ENCODE peak calls at places on chromosome 20, in five cellular contexts. S, A, M, Z and I are unnamed samples.

GRCh38 chr20:16556299-16556698 is 16.9 kb downstream of the KIF16B start:
- DNase-seq in S (no peak), A (no peak), M (no peak), Z (no peak), I (no peak)

GRCh38 chr20:51831891-51832675 is 29.8 kb upstream of the SALL4 start:
- DNase-seq in S (no peak), A (no peak), M (no peak), Z (no peak), I (no peak)

GRCh38 chr20:1894471-1894950 is 696 bp upstream of the SIRPA start:
- DNase-seq in S (peak; percentile 72), A (no peak), M (peak; percentile 81), Z (peak; percentile 54), I (peak; percentile 54)

GRCh38 chr20:54063998-54064676 is 6.3 kb downstream of the BCAS1 start:
- DNase-seq in S (no peak), A (no peak), M (no peak), Z (no peak), I (no peak)

GRCh38 chr20:50281831-50282591 is 91.4 kb downstream of the CEBPB start:
- DNase-seq in S (no peak), A (no peak), M (no peak), Z (no peak), I (no peak)

GRCh38 chr20:17504898-17505663 is 26.1 kb downstream of the BFSP1 start:
- DNase-seq in S (peak; percentile 65), A (peak; percentile 37), M (no peak), Z (peak; percentile 54), I (peak; percentile 73)

GRCh38 chr20:3354247-3354646 is 53.2 kb downstream of the DNAAF9 start:
- DNase-seq in S (no peak), A (no peak), M (no peak), Z (no peak), I (no peak)

GRCh38 chr20:32204485-32205115 is 2.9 kb downstream of the PLAGL2 start:
- DNase-seq in S (no peak), A (no peak), M (no peak), Z (no peak), I (no peak)

GRCh38 chr20:35690265-35690664 is 8.9 kb downstream of the NFS1 start:
- DNase-seq in S (no peak), A (no peak), M (peak; percentile 34), Z (no peak), I (no peak)

GRCh38 chr20:58652606-58653303 is 1.7 kb downstream of the STX16 start:
- DNase-seq in S (no peak), A (no peak), M (no peak), Z (no peak), I (no peak)

GRCh38 chr20:1374246-1374645 is 18.6 kb downstream of the FKBP1A start:
- DNase-seq in S (no peak), A (no peak), M (no peak), Z (no peak), I (no peak)

GRCh38 chr20:1813101-1813529 is 82.1 kb upstream of the SIRPA start:
- DNase-seq in S (peak; percentile 91), A (no peak), M (peak; percentile 8), Z (peak; percentile 67), I (no peak)

GRCh38 chr20:63891061-63892002 is 3.6 kb upstream of the DNAJC5 start:
- DNase-seq in S (no peak), A (no peak), M (no peak), Z (no peak), I (no peak)

GRCh38 chr20:5504061-5504739 is 187.4 kb upstream of the PROKR2 start:
- DNase-seq in S (peak; percentile 44), A (no peak), M (no peak), Z (peak; percentile 74), I (peak; percentile 54)

GRCh38 chr20:58650181-58650775 is 805 bp upstream of the STX16 start:
- DNase-seq in S (no peak), A (no peak), M (no peak), Z (peak; percentile 50), I (peak; percentile 65)

GRCh38 chr20:17610566-17611289 is 40.9 kb downstream of the DSTN start:
- DNase-seq in S (no peak), A (no peak), M (no peak), Z (no peak), I (peak; percentile 6)

GRCh38 chr20:21436186-21436585 is 38.9 kb upstream of the NKX2-4 start:
- DNase-seq in S (peak; percentile 88), A (no peak), M (no peak), Z (no peak), I (no peak)

GRCh38 chr20:13745784-13746183 is 38.9 kb downstream of the ESF1 start:
- DNase-seq in S (no peak), A (no peak), M (no peak), Z (no peak), I (no peak)
- TF ChIP-seq CTCF in S (no peak), A (no peak), M (no peak), Z (no peak), I (no peak)

DNA sequence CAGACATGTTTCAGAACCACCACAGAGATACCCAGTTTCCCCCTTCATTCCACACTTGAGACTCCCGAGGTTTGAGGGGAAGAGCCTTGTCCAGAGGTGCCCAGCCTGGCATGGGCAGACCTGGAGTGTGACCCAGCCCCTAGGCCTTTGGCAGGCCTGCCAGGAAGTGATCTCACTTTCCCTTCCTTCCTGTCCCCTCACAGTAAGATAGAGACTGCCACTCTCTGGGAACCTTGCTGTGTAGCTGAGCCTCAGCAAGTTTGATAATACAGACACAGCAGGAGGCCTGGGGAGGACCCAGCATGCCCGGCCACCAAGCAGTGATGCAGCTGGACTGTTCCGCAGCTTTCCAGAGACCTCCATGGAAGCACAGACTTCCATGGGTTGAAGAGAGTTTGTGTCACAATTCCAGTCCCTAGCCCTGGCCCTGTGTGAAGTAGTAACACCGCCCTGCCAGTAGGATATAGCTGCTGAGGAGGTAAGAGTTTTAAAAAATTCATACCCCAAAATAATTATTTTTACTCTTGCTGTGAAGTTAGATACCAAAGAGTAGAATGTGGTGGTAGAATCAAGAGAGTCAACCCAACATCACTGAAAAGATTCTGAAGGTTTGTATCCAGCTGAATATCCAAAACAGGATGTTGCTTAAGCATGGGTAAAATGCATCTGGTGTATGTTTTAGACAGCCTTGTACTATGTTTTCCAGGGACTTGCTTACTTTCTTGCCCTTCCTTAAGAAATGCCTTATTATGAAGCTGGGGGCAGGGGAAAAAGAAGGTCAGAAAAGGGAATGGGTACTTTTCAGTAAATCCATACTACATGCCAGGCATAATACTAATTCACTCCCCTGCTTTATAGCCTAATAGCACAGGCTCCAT is 16.3 kb downstream of the PKIG start:
- DNase-seq in S (no peak), A (no peak), M (no peak), Z (peak; percentile 75), I (no peak)
- TF ChIP-seq CTCF in S (peak; percentile 24), A (peak; percentile 52), M (peak; percentile 55), Z (no peak), I (peak; percentile 14)

DNA sequence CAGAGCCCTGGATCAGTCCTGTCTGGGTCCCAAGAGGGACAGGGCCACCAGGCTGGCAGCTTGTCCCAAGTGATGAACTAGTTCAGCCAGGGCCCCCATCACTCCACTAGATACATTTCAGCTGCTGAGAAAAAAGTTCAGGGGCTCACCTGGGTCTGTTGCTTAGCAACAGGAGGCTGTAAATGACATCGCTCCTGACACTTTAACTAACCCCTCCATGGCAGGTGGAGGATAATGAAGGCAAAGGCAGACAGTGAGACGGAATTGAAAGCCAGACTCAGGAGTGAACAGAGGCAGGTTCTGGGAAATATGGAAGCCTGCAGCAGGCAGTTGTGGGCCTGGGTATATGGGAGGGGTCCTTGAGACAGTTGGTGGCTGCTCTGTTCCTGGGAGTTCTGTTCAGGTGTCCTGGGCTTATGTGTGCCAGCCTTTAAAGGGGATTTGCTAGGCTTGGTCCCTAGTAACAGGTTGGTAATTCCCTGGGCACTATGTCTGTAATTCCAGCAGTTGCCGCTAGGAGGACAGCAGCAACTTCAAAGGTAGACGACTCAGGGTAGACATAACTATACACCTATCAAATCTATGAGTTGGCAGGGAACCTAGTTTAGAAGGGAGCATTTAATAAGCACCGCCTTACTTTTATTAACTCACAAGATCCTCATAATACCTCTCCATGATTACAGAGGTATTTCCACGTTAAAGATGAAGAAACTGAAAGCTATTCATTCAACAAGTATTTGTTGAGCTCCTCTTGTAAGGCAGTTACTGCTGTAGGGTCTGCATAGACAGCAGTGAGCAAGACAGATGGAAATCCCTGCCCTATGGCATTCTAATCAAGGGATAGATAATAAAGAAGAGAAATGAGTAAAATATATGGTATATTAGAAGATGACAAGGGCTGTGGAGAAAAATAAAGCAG is 78.1 kb upstream of the CTNNBL1 start:
- DNase-seq in S (peak; percentile 49), A (no peak), M (no peak), Z (no peak), I (peak; percentile 46)
- TF ChIP-seq CTCF in S (peak; percentile 88), A (peak; percentile 71), M (peak; percentile 79), Z (peak; percentile 32), I (peak; percentile 50)

DNA sequence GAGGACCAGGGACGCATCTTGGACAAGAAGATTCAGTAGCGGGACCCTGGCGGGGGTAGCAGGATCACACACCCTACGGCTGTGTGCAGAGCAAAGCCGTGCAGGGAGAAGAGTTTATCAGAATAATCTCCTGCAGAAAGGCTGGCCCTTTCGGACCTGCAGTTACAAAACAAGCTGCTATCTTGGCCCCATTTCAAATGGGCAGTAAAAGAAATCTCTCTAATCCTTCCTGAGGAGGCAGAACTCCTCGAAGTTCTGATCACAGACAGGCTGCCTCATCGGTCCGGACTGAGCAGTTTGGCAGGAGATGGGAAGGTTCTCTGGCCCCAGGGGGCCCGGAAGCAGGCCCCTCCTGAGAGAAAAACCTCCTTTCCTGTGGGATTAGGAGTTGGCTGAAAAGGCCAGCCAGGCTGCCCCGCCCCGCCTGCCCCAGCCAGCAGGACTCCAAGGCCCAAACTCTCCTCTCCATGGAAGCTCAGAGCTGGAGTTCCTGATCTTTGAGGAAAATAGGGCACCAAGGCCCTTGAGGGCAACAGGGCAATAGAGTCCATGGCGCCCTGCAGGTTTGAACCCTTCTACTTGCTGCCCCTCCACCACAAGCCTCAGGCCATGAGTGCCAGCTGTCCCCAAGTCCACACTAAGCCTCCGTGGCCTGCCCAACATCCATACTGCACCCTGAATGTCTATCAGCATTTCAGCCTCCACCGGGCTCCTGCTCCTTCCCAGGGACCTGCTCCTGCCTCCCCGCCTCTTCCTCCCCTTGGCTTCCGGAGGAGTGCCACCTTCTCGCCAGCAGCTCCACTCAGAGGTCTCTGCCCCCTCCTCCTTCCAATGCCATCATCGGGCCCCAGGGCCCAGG is 141.3 kb downstream of the PREX1 start:
- DNase-seq in S (peak; percentile 18), A (no peak), M (no peak), Z (peak; percentile 50), I (no peak)
- TF ChIP-seq CTCF in S (no peak), A (no peak), M (no peak), Z (no peak), I (no peak)

GRCh38 chr20:55273149-55273548 is 732.2 kb downstream of the CBLN4 start:
- DNase-seq in S (no peak), A (no peak), M (no peak), Z (peak; percentile 13), I (no peak)
- TF ChIP-seq CTCF in S (no peak), A (no peak), M (no peak), Z (no peak), I (no peak)

GRCh38 chr20:48744515-48744914 is 83.3 kb downstream of the PREX1 start:
- DNase-seq in S (no peak), A (no peak), M (no peak), Z (no peak), I (no peak)

GRCh38 chr20:48747840-48748416 is 79.9 kb downstream of the PREX1 start:
- DNase-seq in S (no peak), A (no peak), M (no peak), Z (no peak), I (peak; percentile 57)

GRCh38 chr20:48742912-48743680 is 84.7 kb downstream of the PREX1 start:
- DNase-seq in S (no peak), A (no peak), M (no peak), Z (no peak), I (no peak)

GRCh38 chr20:48743807-48744206 is 84.0 kb downstream of the PREX1 start:
- DNase-seq in S (no peak), A (no peak), M (no peak), Z (no peak), I (no peak)

GRCh38 chr20:48745330-48745729 is 82.5 kb downstream of the PREX1 start:
- DNase-seq in S (no peak), A (no peak), M (no peak), Z (no peak), I (no peak)
- TF ChIP-seq CTCF in S (peak; percentile 1), A (peak; percentile 14), M (peak; percentile 40), Z (no peak), I (no peak)